ENCODE peak calls at places on chromosomes 13 and 19, in four cellular contexts. W is body of pancreas, B is H54, M is A549. Z is an unnamed sample.

GRCh38 chr13:92991687-92992086 is 234.9 kb upstream of the GPC6 start:
- DNase-seq in B (no peak), W (no peak), M (no peak), Z (no peak)

GRCh38 chr13:45341034-45341798 is at the start of gene TPT1:
- DNase-seq in W (peak; percentile 99), B (peak; percentile 84), M (peak; percentile 98), Z (peak; percentile 99)

GRCh38 chr13:97224544-97225324 is 2.6 kb downstream of the MBNL2 start:
- DNase-seq in B (no peak), W (peak; percentile 89), M (no peak), Z (peak; percentile 70)

GRCh38 chr19:52453324-52454094 is at the start of gene ZNF578:
- DNase-seq in W (peak; percentile 71), B (no peak), M (no peak), Z (peak; percentile 46)

GRCh38 chr13:109297628-109298027 is 488.8 kb downstream of the IRS2 start:
- DNase-seq in M (no peak), W (no peak), B (no peak), Z (no peak)

GRCh38 chr19:30670011-30670329 is 297.8 kb downstream of the ZNF536 start:
- DNase-seq in W (no peak), M (no peak), B (no peak), Z (no peak)

GRCh38 chr19:42113641-42114348 is 18.5 kb downstream of the POU2F2 start:
- DNase-seq in M (peak; percentile 88), W (no peak), B (peak; percentile 99), Z (no peak)

GRCh38 chr19:7970716-7971448 is 27.4 kb upstream of the TIMM44 start:
- DNase-seq in W (no peak), M (peak; percentile 37), B (peak; percentile 51), Z (peak; percentile 18)

GRCh38 chr13:28056970-28057712 is 43.2 kb downstream of the FLT3 start:
- DNase-seq in M (no peak), B (no peak), W (no peak), Z (no peak)

GRCh38 chr13:26280295-26280694 is 26.4 kb downstream of the CDK8 start:
- DNase-seq in M (no peak), B (no peak), W (no peak), Z (no peak)

GRCh38 chr13:106625578-106625977 is 57.6 kb upstream of the ARGLU1 start:
- DNase-seq in B (no peak), W (no peak), M (no peak), Z (no peak)

DNA sequence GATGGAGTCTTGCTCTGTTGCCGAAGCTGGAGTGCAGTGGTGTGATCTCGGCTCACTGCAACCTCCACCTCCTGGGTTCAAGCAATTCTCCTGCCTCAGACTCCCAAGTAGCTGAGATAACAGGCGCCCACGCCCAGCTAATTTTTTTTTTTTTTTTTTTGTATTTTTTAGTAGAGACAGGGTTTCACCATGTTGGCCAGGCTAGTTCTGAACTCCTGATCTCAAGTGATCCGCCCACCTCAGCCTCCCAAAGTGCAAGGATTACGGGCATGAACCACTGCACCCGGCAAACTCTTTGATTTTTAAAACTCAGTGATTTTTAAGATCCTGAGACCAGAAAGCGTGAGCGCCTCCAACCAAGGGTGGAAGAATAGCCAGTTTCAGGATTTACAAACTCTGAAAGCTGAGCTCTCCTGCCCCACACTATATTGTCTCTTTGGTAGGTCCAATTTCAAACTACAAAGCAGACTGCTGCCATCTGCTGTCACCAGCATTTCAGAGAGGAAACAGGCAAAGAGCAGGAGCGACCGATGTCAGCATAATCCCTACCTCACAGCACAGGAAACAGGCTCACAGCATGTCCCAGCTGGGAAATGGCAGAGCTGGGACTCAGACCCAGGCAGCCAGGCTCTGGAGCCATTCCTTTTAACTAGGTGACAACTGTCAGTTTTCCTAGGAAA is 9.2 kb downstream of the NOSIP start:
- DNase-seq in M (peak; percentile 54), B (no peak), W (no peak), Z (peak; percentile 68)
- TF ChIP-seq POLR2A in M (no peak), B (no peak), W (no peak), Z (no peak)

DNA sequence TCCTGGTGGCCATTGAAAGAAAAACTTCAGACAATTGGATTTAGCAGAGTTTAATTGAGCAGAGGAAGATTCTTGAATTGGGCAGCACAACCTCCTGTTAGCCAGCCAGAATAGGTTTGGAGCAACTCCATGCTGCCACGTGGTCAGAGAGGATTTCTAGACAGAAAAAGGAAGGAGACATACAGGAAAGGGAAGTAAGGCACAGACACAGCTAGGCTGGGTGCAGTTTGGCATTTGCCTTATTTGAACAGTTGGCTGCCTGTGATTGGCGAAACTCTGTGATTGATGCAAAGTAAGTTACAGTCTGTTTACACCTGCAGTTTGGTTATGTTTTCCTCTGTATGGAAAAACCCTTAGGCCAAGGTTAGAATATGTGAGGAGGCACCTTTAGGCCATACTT is 85.8 kb upstream of the SPATA13 start:
- DNase-seq in M (no peak), W (peak; percentile 61), B (no peak), Z (no peak)
- TF ChIP-seq POLR2A in M (no peak), W (peak; percentile 8), B (no peak), Z (no peak)

GRCh38 chr19:58439576-58440554 is at the start of gene ZNF132:
- DNase-seq in B (no peak), W (peak; percentile 99), M (peak; percentile 85), Z (peak; percentile 96)
- TF ChIP-seq POLR2A in B (no peak), W (peak; percentile 55), M (no peak), Z (peak; percentile 10)

GRCh38 chr19:33521480-33522370 is at the start of gene PEPD:
- DNase-seq in W (peak; percentile 88), M (peak; percentile 93), B (peak; percentile 100), Z (peak; percentile 90)
- TF ChIP-seq POLR2A in W (peak; percentile 63), M (peak; percentile 98), B (peak; percentile 96), Z (peak; percentile 68)

GRCh38 chr19:13979224-13979623 is 26.9 kb downstream of the RFX1 start:
- DNase-seq in B (no peak), M (no peak), W (no peak), Z (no peak)

GRCh38 chr19:13981467-13981866 is 24.7 kb downstream of the RFX1 start:
- DNase-seq in W (no peak), B (no peak), M (no peak), Z (no peak)

GRCh38 chr19:13981021-13981420 is 25.1 kb downstream of the RFX1 start:
- DNase-seq in B (no peak), M (no peak), W (no peak), Z (no peak)

GRCh38 chr19:13979686-13980085 is 26.4 kb downstream of the RFX1 start:
- DNase-seq in W (no peak), M (no peak), B (no peak), Z (no peak)

GRCh38 chr19:13980340-13980739 is 25.8 kb downstream of the RFX1 start:
- DNase-seq in M (no peak), B (no peak), W (no peak), Z (no peak)
- TF ChIP-seq POLR2A in M (no peak), B (no peak), W (no peak), Z (no peak)

GRCh38 chr13:112690242-112690943 is 555 bp downstream of the ATP11A start:
- DNase-seq in B (peak; percentile 86), M (no peak), W (peak; percentile 52), Z (peak; percentile 38)
- TF ChIP-seq POLR2A in B (no peak), M (no peak), W (no peak), Z (no peak)

Z was measured in transverse colon.